ENCODE peak calls at places on chromosomes 6 and 20, in eight cellular contexts. G, E, Q, U, Z, M, R and T are unnamed samples.

GRCh38 chr6:141539617-141540016 is 593.1 kb upstream of the GJE1 start:
- DNase-seq in G (no peak), E (peak; percentile 49), Q (no peak), U (no peak), Z (no peak), M (no peak), R (no peak), T (no peak)

GRCh38 chr20:35058184-35058583 is 34.4 kb downstream of the TRPC4AP start:
- DNase-seq in G (no peak), E (no peak), Q (no peak), U (no peak), Z (no peak), M (no peak), R (no peak), T (no peak)

GRCh38 chr6:36735110-36735971 is 37.7 kb downstream of the RAB44 start:
- DNase-seq in G (peak; percentile 26), E (peak; percentile 76), Q (peak; percentile 82), U (no peak), Z (no peak), M (peak; percentile 15), R (peak; percentile 39), T (no peak)

GRCh38 chr6:71250050-71250689 is 38.4 kb upstream of the OGFRL1 start:
- DNase-seq in G (no peak), E (peak; percentile 87), Q (no peak), U (no peak), Z (peak; percentile 49), M (no peak), R (no peak), T (no peak)

GRCh38 chr6:142301421-142302391 is at the start of gene ADGRG6:
- DNase-seq in G (peak; percentile 71), E (peak; percentile 28), Q (no peak), U (no peak), Z (no peak), M (peak; percentile 22), R (peak; percentile 42), T (no peak)

GRCh38 chr6:141451508-141452353 is 681.0 kb upstream of the GJE1 start:
- DNase-seq in G (no peak), E (peak; percentile 83), Q (no peak), U (no peak), Z (no peak), M (no peak), R (no peak), T (no peak)

GRCh38 chr6:117918454-117918853 is 11.4 kb downstream of the SLC35F1 start:
- DNase-seq in G (no peak), E (no peak), Q (no peak), U (no peak), Z (no peak), M (no peak), R (no peak), T (no peak)

GRCh38 chr20:38789503-38790209 is 15.8 kb upstream of the PPP1R16B start:
- DNase-seq in G (no peak), E (peak; percentile 47), Q (no peak), U (no peak), Z (no peak), M (no peak), R (no peak), T (no peak)

GRCh38 chr6:170173416-170173990 is 117.4 kb downstream of the DLL1 start:
- DNase-seq in G (no peak), E (no peak), Q (peak; percentile 5), U (no peak), Z (peak; percentile 19), M (no peak), R (peak; percentile 14), T (no peak)

GRCh38 chr6:25006075-25006474 is 70.3 kb upstream of the RIPOR2 start:
- DNase-seq in G (no peak), E (no peak), Q (no peak), U (no peak), Z (no peak), M (no peak), R (no peak), T (no peak)

GRCh38 chr20:36440370-36441026 is 100.8 kb upstream of the MYL9 start:
- DNase-seq in G (no peak), E (no peak), Q (no peak), U (no peak), Z (no peak), M (no peak), R (no peak), T (no peak)

DNA sequence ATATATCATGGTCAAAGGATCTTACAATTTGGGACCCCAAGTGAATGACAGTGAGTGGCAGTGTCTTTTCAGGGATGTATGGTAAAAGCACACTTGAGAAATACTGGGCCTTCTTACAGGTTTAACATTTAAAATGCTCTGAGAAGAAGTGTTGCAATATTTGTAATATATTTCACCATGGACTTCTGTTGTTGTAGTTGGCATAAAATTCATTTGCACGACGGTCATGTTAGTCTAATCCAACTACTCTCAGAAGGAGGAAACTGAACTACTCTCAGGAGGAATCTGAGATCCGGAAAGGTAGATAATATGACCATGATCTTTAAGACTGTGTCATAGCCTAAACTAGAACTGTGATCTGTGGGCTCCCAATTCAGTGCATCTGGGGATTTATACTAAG is 700.1 kb downstream of the HDGFL1 start:
- DNase-seq in G (no peak), E (peak; percentile 28), Q (no peak), U (no peak), Z (no peak), M (no peak), R (no peak), T (no peak)
- H3K9me3 ChIP-seq in G (no peaks in the 10 kb centered on the region), E (no peaks in the 10 kb centered on the region), Q (no peaks in the 10 kb centered on the region), U (no peaks in the 10 kb centered on the region), Z (no peaks in the 10 kb centered on the region), M (no peaks in the 10 kb centered on the region), R (no peaks in the 10 kb centered on the region), T (no peaks in the 10 kb centered on the region)

GRCh38 chr6:22956029-22956715 is 386.8 kb downstream of the HDGFL1 start:
- DNase-seq in G (peak; percentile 3), E (no peak), Q (no peak), U (no peak), Z (no peak), M (no peak), R (no peak), T (no peak)
- H3K9me3 ChIP-seq in G (no peaks in the 10 kb centered on the region), E (no peaks in the 10 kb centered on the region), Q (no peaks in the 10 kb centered on the region), U (no peaks in the 10 kb centered on the region), Z (peaks cover 18% of the 10 kb centered on the region), M (no peaks in the 10 kb centered on the region), R (no peaks in the 10 kb centered on the region), T (no peaks in the 10 kb centered on the region)

GRCh38 chr20:7993703-7994102 is 25.9 kb downstream of the TMX4 start:
- DNase-seq in G (no peak), E (no peak), Q (no peak), U (no peak), Z (no peak), M (no peak), R (no peak), T (no peak)
- H3K9me3 ChIP-seq in G (no peaks in the 10 kb centered on the region), E (peaks cover 3% of the 10 kb centered on the region), Q (no peaks in the 10 kb centered on the region), U (peaks cover 4% of the 10 kb centered on the region), Z (no peaks in the 10 kb centered on the region), M (no peaks in the 10 kb centered on the region), R (peaks cover 5% of the 10 kb centered on the region), T (no peaks in the 10 kb centered on the region)

GRCh38 chr20:30610044-30610693 is 647.3 kb upstream of the DEFB115 start:
- DNase-seq in G (no peak), E (no peak), Q (peak; percentile 34), U (no peak), Z (no peak), M (no peak), R (no peak), T (no peak)
- H3K9me3 ChIP-seq in G (no peaks in the 10 kb centered on the region), E (peaks cover 30% of the 10 kb centered on the region), Q (no peaks in the 10 kb centered on the region), U (no peaks in the 10 kb centered on the region), Z (peaks cover 26% of the 10 kb centered on the region), M (no peaks in the 10 kb centered on the region), R (peaks cover 4% of the 10 kb centered on the region), T (peaks cover 6% of the 10 kb centered on the region)

GRCh38 chr20:56237337-56237736 is 11.2 kb upstream of the MC3R start:
- DNase-seq in G (no peak), E (no peak), Q (no peak), U (no peak), Z (no peak), M (no peak), R (no peak), T (no peak)
- H3K9me3 ChIP-seq in G (no peaks in the 10 kb centered on the region), E (peaks cover 15% of the 10 kb centered on the region), Q (no peaks in the 10 kb centered on the region), U (peaks cover 10% of the 10 kb centered on the region), Z (peaks cover 8% of the 10 kb centered on the region), M (peaks cover 3% of the 10 kb centered on the region), R (no peaks in the 10 kb centered on the region), T (no peaks in the 10 kb centered on the region)

DNA sequence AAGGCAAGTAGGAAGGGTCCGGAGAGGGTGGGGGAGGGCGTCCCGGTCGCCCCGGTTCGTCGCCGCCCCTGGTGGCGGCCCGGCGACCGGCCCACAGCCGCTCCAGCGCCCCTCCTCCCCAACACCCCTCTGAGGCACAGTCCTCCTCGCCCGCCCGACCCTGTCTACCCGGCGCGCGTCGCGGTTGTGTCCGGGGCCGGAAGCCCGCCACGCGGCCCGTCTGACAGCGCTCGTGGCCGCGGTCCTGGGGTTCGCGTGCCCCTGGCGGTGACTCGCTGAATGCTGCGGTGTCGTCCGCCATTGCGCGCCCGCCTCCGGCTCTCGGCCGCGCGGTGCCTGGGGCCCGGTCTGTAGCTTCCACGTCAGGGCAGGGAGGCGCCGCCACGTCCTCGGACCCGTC is 335.3 kb upstream of the DEFB115 start:
- DNase-seq in G (no peak), E (no peak), Q (no peak), U (no peak), Z (no peak), M (no peak), R (no peak), T (no peak)
- H3K9me3 ChIP-seq in G (no peaks in the 10 kb centered on the region), E (peaks cover 4% of the 10 kb centered on the region), Q (no peaks in the 10 kb centered on the region), U (no peaks in the 10 kb centered on the region), Z (no peaks in the 10 kb centered on the region), M (no peaks in the 10 kb centered on the region), R (no peaks in the 10 kb centered on the region), T (no peaks in the 10 kb centered on the region)